ENCODE peak calls at places on chromosomes 13 and 19, in eight cellular contexts. C is amniotic stem cell, F is dorsolateral prefrontal cortex, Q is GM12865, K is aorta, Y is GM04504, X is germinal center, P is left ventricle myocardium superior. O is an unnamed sample.

GRCh38 chr13:98521876-98522275 is 55.0 kb downstream of the STK24 start:
- DNase-seq in C (no peak), F (no peak), Q (no peak), K (no peak), Y (no peak), X (no peak), P (no peak), O (no peak)

GRCh38 chr19:47209323-47210179 is 21.4 kb downstream of the BBC3 start:
- DNase-seq in C (no peak), F (no peak), Q (no peak), K (no peak), Y (no peak), X (no peak), P (peak), O (no peak)

GRCh38 chr13:80030491-80030890 is 310.4 kb downstream of the SPRY2 start:
- DNase-seq in C (no peak), F (no peak), Q (peak), K (no peak), Y (no peak), X (no peak), P (peak), O (no peak)

GRCh38 chr19:12779162-12779993 is 4.0 kb upstream of the HOOK2 start:
- DNase-seq in C (no peak), F (no peak), Q (peak), K (peak), Y (no peak), X (no peak), P (peak), O (no peak)

GRCh38 chr13:45989607-45990006 is 62.9 kb downstream of the ZC3H13 start:
- DNase-seq in C (no peak), F (no peak), Q (no peak), K (no peak), Y (peak), X (no peak), P (no peak), O (no peak)

GRCh38 chr13:109875746-109876145 is 89.4 kb upstream of the IRS2 start:
- DNase-seq in C (no peak), F (no peak), Q (no peak), K (no peak), Y (no peak), X (no peak), P (no peak), O (no peak)

GRCh38 chr19:35154535-35155406 is at the start of gene FXYD5:
- DNase-seq in C (peak), F (no peak), Q (peak), K (peak), Y (no peak), X (peak), P (peak), O (no peak)

GRCh38 chr19:58261968-58262921 is 16.5 kb upstream of the ZNF8 start:
- DNase-seq in C (no peak), F (no peak), Q (peak), K (no peak), Y (no peak), X (no peak), P (no peak), O (no peak)

GRCh38 chr13:111981446-111982165 is 85.3 kb upstream of the SOX1 start:
- DNase-seq in C (no peak), F (no peak), Q (no peak), K (peak), Y (no peak), X (no peak), P (no peak), O (no peak)

GRCh38 chr19:48997972-48998371 is 4.3 kb downstream of the RUVBL2 start:
- DNase-seq in C (no peak), F (no peak), Q (peak), K (no peak), Y (no peak), X (peak), P (no peak), O (no peak)

GRCh38 chr13:46170268-46170667 is 11.7 kb downstream of the LCP1 start:
- DNase-seq in C (no peak), F (no peak), Q (no peak), K (no peak), Y (no peak), X (no peak), P (no peak), O (no peak)

GRCh38 chr19:11423804-11424318 is 4.7 kb upstream of the RGL3 start:
- DNase-seq in C (no peak), F (no peak), Q (no peak), K (no peak), Y (no peak), X (no peak), P (no peak), O (no peak)

GRCh38 chr13:52862358-52863206 is 14.1 kb upstream of the PCDH8 start:
- DNase-seq in C (no peak), F (no peak), Q (peak), K (no peak), Y (no peak), X (no peak), P (peak), O (no peak)

GRCh38 chr13:97757807-97758206 is 195.7 kb upstream of the IPO5 start:
- DNase-seq in C (no peak), F (no peak), Q (no peak), K (no peak), Y (no peak), X (no peak), P (peak), O (no peak)

GRCh38 chr13:45464687-45465453 is at the start of gene COG3:
- DNase-seq in C (peak), F (peak), Q (peak), K (peak), Y (peak), X (peak), P (peak), O (peak)

GRCh38 chr19:50859849-50860248 is 5.1 kb downstream of the KLK3 start:
- DNase-seq in C (no peak), F (no peak), Q (no peak), K (no peak), Y (no peak), X (no peak), P (no peak), O (no peak)

O was measured in occipital lobe.